ENCODE peak calls at places on chromosomes 5 and 9, in seven cellular contexts. I is CD4-positive, alpha-beta memory T cell; D is GF-D8; A is H7; X is mammary epithelial cell; O is NCI-H748 treated with DMSO at 0.1 percent for 48 hours; Y is type B pancreatic cell. N is an unnamed sample.

GRCh38 chr5:36242534-36243144 is 914 bp upstream of the NADK2 start:
- DNase-seq in I (no peak), D (no peak), A (peak), X (no peak), O (no peak), Y (no peak), N (peak)

GRCh38 chr9:134060546-134060945 is 7.3 kb downstream of the BRD3 start:
- DNase-seq in I (no peak), D (no peak), A (peak), X (no peak), O (no peak), Y (no peak), N (no peak)

GRCh38 chr5:140365941-140366340 is 5.9 kb downstream of the SLC4A9 start:
- DNase-seq in I (no peak), D (no peak), A (peak), X (no peak), O (no peak), Y (no peak), N (no peak)

GRCh38 chr5:148401604-148402003 is 17.8 kb downstream of the FBXO38 start:
- DNase-seq in I (no peak), D (no peak), A (no peak), X (no peak), O (no peak), Y (no peak), N (no peak)

GRCh38 chr5:138033916-138034315 is 1.0 kb upstream of the FAM13B start:
- DNase-seq in I (no peak), D (no peak), A (no peak), X (peak), O (no peak), Y (no peak), N (no peak)

GRCh38 chr5:97085787-97086181 is 56.6 kb downstream of the LIX1 start:
- DNase-seq in I (no peak), D (no peak), A (no peak), X (no peak), O (no peak), Y (no peak), N (no peak)

GRCh38 chr5:32210151-32210550 is 36.0 kb upstream of the GOLPH3 start:
- DNase-seq in I (no peak), D (no peak), A (no peak), X (no peak), O (no peak), Y (no peak), N (no peak)

GRCh38 chr9:18976368-18977238 is 56.4 kb downstream of the SAXO1 start:
- DNase-seq in I (no peak), D (no peak), A (no peak), X (peak), O (no peak), Y (no peak), N (no peak)

GRCh38 chr5:80103375-80103774 is 68.2 kb downstream of the THBS4 start:
- DNase-seq in I (no peak), D (no peak), A (no peak), X (no peak), O (no peak), Y (no peak), N (no peak)

GRCh38 chr9:95736370-95736769 is 139.1 kb upstream of the ERCC6L2 start:
- DNase-seq in I (no peak), D (no peak), A (peak), X (no peak), O (no peak), Y (no peak), N (no peak)

GRCh38 chr9:133689151-133689763 is 48.9 kb downstream of the SARDH start:
- DNase-seq in I (no peak), D (no peak), A (no peak), X (no peak), O (no peak), Y (no peak), N (no peak)

GRCh38 chr5:134545070-134545868 is 19.8 kb downstream of the JADE2 start:
- DNase-seq in I (no peak), D (peak), A (no peak), X (no peak), O (no peak), Y (no peak), N (no peak)

GRCh38 chr5:107340631-107341030 is 330.1 kb downstream of the EFNA5 start:
- DNase-seq in I (no peak), D (no peak), A (no peak), X (peak), O (no peak), Y (no peak), N (no peak)